ENCODE peak calls at places on chromosome 14, in eight cellular contexts. C is thoracic aorta, U is tibial artery, L is dorsolateral prefrontal cortex, N is psoas muscle, H is ovary, W is GM12865, P is suprapubic skin. Q is an unnamed sample.
A peak's percentile ranks its signal among the peaks of the same experiment; 100 is the strongest.

GRCh38 chr14:57493467-57494181 is at the start of gene CCDC198:
- DNase-seq in L (no peak), C (no peak), W (no peak), N (no peak), H (no peak), P (no peak), U (no peak), Q (no peak)

GRCh38 chr14:72982146-72982708 is 44.7 kb downstream of the ZFYVE1 start:
- DNase-seq in L (no peak), C (no peak), P (no peak), N (no peak), H (no peak), U (no peak), W (no peak), Q (no peak)

GRCh38 chr14:21703357-21704339 is 30.0 kb upstream of the OR4E1 start:
- DNase-seq in N (no peak), H (no peak), P (no peak), W (no peak), C (no peak), L (no peak), U (no peak), Q (no peak)

GRCh38 chr14:54444003-54444402 is 2.8 kb upstream of the CNIH1 start:
- DNase-seq in U (no peak), N (no peak), L (no peak), W (no peak), C (no peak), H (no peak), P (no peak), Q (no peak)

GRCh38 chr14:49879683-49880204 is 13.1 kb upstream of the ARF6 start:
- DNase-seq in W (peak; percentile 88), U (no peak), P (no peak), L (no peak), C (no peak), N (peak; percentile 27), H (no peak), Q (peak; percentile 54)

GRCh38 chr14:49586673-49587460 is 687 bp upstream of the RPS29 start:
- DNase-seq in H (peak; percentile 50), C (no peak), U (no peak), W (peak; percentile 81), P (no peak), L (no peak), N (peak; percentile 25), Q (peak; percentile 59)

GRCh38 chr14:90758959-90759358 is 57.3 kb downstream of the TTC7B start:
- DNase-seq in N (peak; percentile 64), C (peak; percentile 11), P (peak; percentile 84), H (peak; percentile 42), U (peak; percentile 91), W (peak; percentile 36), L (peak; percentile 67), Q (peak; percentile 27)

GRCh38 chr14:67554341-67554740 is 21.3 kb downstream of the PLEKHH1 start:
- DNase-seq in L (no peak), U (no peak), W (no peak), C (no peak), H (no peak), P (no peak), N (no peak), Q (no peak)

GRCh38 chr14:88639221-88639620 is 76.4 kb downstream of the ZC3H14 start:
- DNase-seq in N (no peak), W (no peak), L (no peak), U (no peak), C (no peak), H (no peak), P (no peak), Q (no peak)

GRCh38 chr14:67837011-67837624 is 17.5 kb downstream of the RAD51B start:
- DNase-seq in W (peak; percentile 86), L (no peak), U (no peak), N (no peak), C (no peak), H (peak; percentile 67), P (no peak), Q (no peak)

GRCh38 chr14:28305938-28306337 is 460.6 kb upstream of the FOXG1 start:
- DNase-seq in W (no peak), C (no peak), N (no peak), H (no peak), P (no peak), L (no peak), U (no peak), Q (no peak)

GRCh38 chr14:24310666-24311604 is at the start of gene LTB4R:
- DNase-seq in L (peak; percentile 67), H (peak; percentile 84), N (peak; percentile 79), P (peak; percentile 85), C (no peak), U (peak; percentile 86), W (peak; percentile 87), Q (no peak)

GRCh38 chr14:67710209-67710608 is 8.5 kb downstream of the RDH12 start:
- DNase-seq in W (peak; percentile 9), H (no peak), U (no peak), C (no peak), N (no peak), P (no peak), L (no peak), Q (no peak)

GRCh38 chr14:94269156-94269555 is 23.9 kb downstream of the SERPINA10 start:
- DNase-seq in N (no peak), U (no peak), H (no peak), C (no peak), L (peak; percentile 36), P (no peak), W (no peak), Q (no peak)

GRCh38 chr14:74512431-74512830 is 18.9 kb downstream of the ISCA2 start:
- DNase-seq in P (peak; percentile 31), L (no peak), W (no peak), N (no peak), C (no peak), H (no peak), U (peak; percentile 57), Q (no peak)

GRCh38 chr14:53002576-53002975 is 51.7 kb upstream of the FERMT2 start:
- DNase-seq in L (no peak), W (no peak), U (no peak), C (no peak), P (no peak), H (no peak), N (no peak), Q (no peak)

GRCh38 chr14:97432586-97432985 is 635.4 kb downstream of the VRK1 start:
- DNase-seq in P (no peak), U (no peak), W (peak; percentile 72), C (no peak), H (no peak), N (no peak), L (no peak), Q (no peak)

GRCh38 chr14:30362369-30363218 is 196.4 kb upstream of the G2E3 start:
- DNase-seq in N (no peak), C (no peak), P (no peak), L (no peak), W (no peak), U (no peak), H (no peak), Q (no peak)

GRCh38 chr14:68523994-68524725 is 268.7 kb downstream of the ZFP36L1 start:
- DNase-seq in N (no peak), U (no peak), C (no peak), H (no peak), W (no peak), L (no peak), P (no peak), Q (no peak)

GRCh38 chr14:99230271-99231141 is 41.5 kb downstream of the BCL11B start:
- DNase-seq in N (no peak), C (no peak), H (no peak), L (no peak), W (no peak), P (no peak), U (peak; percentile 62), Q (peak; percentile 81)

GRCh38 chr14:57290753-57291152 is 22.0 kb downstream of the AP5M1 start:
- DNase-seq in C (no peak), L (no peak), W (no peak), P (no peak), U (no peak), N (no peak), H (no peak), Q (no peak)

GRCh38 chr14:34038358-34039057 is 87.6 kb upstream of the EGLN3 start:
- DNase-seq in H (no peak), N (no peak), W (no peak), U (no peak), C (no peak), L (no peak), P (no peak), Q (no peak)

GRCh38 chr14:59228416-59228815 is 39.9 kb downstream of the DAAM1 start:
- DNase-seq in H (no peak), C (no peak), L (no peak), U (no peak), W (no peak), N (no peak), P (no peak), Q (no peak)

GRCh38 chr14:76647699-76648298 is 113.5 kb upstream of the VASH1 start:
- DNase-seq in H (no peak), W (peak; percentile 70), C (no peak), N (no peak), L (no peak), U (no peak), P (no peak), Q (peak; percentile 69)
- H3K4me3 ChIP-seq in H (no peak overlapping the region), W (no peak overlapping the region), C (no peak overlapping the region), N (no peak overlapping the region), L (no peak overlapping the region), U (no peak overlapping the region), P (no peak overlapping the region), Q (no peak overlapping the region)

GRCh38 chr14:76268700-76269099 is 107.2 kb upstream of the ESRRB start:
- DNase-seq in N (no peak), U (no peak), H (no peak), P (no peak), L (no peak), W (no peak), C (no peak), Q (peak; percentile 19)

GRCh38 chr14:76264384-76264783 is 111.6 kb upstream of the ESRRB start:
- DNase-seq in C (no peak), N (no peak), L (no peak), W (no peak), U (no peak), H (no peak), P (no peak), Q (no peak)

GRCh38 chr14:76268013-76268376 is 107.9 kb upstream of the ESRRB start:
- DNase-seq in P (no peak), N (no peak), L (no peak), U (no peak), H (no peak), C (no peak), W (no peak), Q (no peak)

GRCh38 chr14:76271371-76271770 is 104.6 kb upstream of the ESRRB start:
- DNase-seq in L (no peak), H (no peak), P (no peak), W (no peak), U (peak; percentile 2), C (no peak), N (no peak), Q (no peak)

GRCh38 chr14:76267322-76268012 is 108.5 kb upstream of the ESRRB start:
- DNase-seq in N (peak; percentile 66), C (no peak), L (peak; percentile 11), U (peak; percentile 78), P (no peak), W (no peak), H (peak; percentile 70), Q (peak; percentile 91)
- H3K4me3 ChIP-seq in N (peak overlapping the region; percentile 80), C (peak overlapping the region; percentile 78), L (peak overlapping the region; percentile 40), U (peak overlapping the region; percentile 49), P (peak overlapping the region; percentile 47), W (no peak overlapping the region), H (peak overlapping the region; percentile 34), Q (peak overlapping the region; percentile 34)

GRCh38 chr14:39381366-39381765 is 50.9 kb downstream of the FBXO33 start:
- DNase-seq in N (no peak), W (peak; percentile 3), P (no peak), L (no peak), H (no peak), U (no peak), C (no peak), Q (no peak)
- H3K4me3 ChIP-seq in N (no peak overlapping the region), W (no peak overlapping the region), P (no peak overlapping the region), L (peak overlapping the region; percentile 35), H (no peak overlapping the region), U (no peak overlapping the region), C (peak overlapping the region; percentile 59), Q (no peak overlapping the region)

GRCh38 chr14:85415015-85415712 is 114.8 kb upstream of the FLRT2 start:
- DNase-seq in W (no peak), C (no peak), P (no peak), N (peak; percentile 20), H (peak; percentile 37), L (no peak), U (no peak), Q (peak; percentile 21)
- H3K4me3 ChIP-seq in W (no peak overlapping the region), C (no peak overlapping the region), P (peak overlapping the region; percentile 10), N (no peak overlapping the region), H (peak overlapping the region; percentile 7), L (no peak overlapping the region), U (no peak overlapping the region), Q (no peak overlapping the region)